ENCODE peak calls at places on chromosomes 6 and 20, in four cellular contexts. K is spleen, H is NT2/D1, F is DND-41. G is an unnamed sample. For H3K4me1 and H3K27me3, the result is how much of the 10 kb centered on the place peaks cover.

GRCh38 chr6:35016417-35017221 is 124.5 kb downstream of the TCP11 start:
- DNase-seq in K (no peak), H (no peak), F (no peak), G (no peak)

GRCh38 chr20:32070690-32071213 is 18.7 kb downstream of the HCK start:
- DNase-seq in K (no peak), H (no peak), F (no peak), G (no peak)

GRCh38 chr6:107843400-107843799 is 19.3 kb upstream of the SCML4 start:
- DNase-seq in K (no peak), H (no peak), F (no peak), G (no peak)

GRCh38 chr6:160810238-160810637 is 108.2 kb downstream of the PLG start:
- DNase-seq in K (no peak), H (no peak), F (no peak), G (no peak)

GRCh38 chr6:356828-357251 is 34.7 kb upstream of the IRF4 start:
- DNase-seq in K (peak), H (no peak), F (no peak), G (no peak)

GRCh38 chr6:21033575-21034026 is 499.3 kb downstream of the CDKAL1 start:
- DNase-seq in K (no peak), H (no peak), F (no peak), G (peak)

GRCh38 chr6:152993431-152993830 is 9.1 kb downstream of the MTRF1L start:
- DNase-seq in K (no peak), H (no peak), F (no peak), G (no peak)

GRCh38 chr20:17549131-17549530 is 18.0 kb upstream of the BFSP1 start:
- DNase-seq in K (no peak), H (no peak), F (no peak), G (no peak)

GRCh38 chr6:99345164-99345563 is 4.3 kb downstream of the FAXC start:
- DNase-seq in K (no peak), H (no peak), F (no peak), G (no peak)

GRCh38 chr6:46254946-46255345 is 84.2 kb upstream of the ENPP5 start:
- DNase-seq in K (no peak), H (no peak), F (no peak), G (no peak)

GRCh38 chr20:46060975-46061374 is 28.8 kb downstream of the NCOA5 start:
- DNase-seq in K (no peak), H (no peak), F (no peak), G (no peak)
- H3K4me1 ChIP-seq in K (under half), H (under half), F (under half), G (under half)

GRCh38 chr6:36280467-36280866 is 10.6 kb downstream of the PNPLA1 start:
- DNase-seq in K (no peak), H (no peak), F (no peak), G (no peak)

GRCh38 chr6:36273067-36273466 is 3.2 kb downstream of the PNPLA1 start:
- DNase-seq in K (no peak), H (no peak), F (no peak), G (no peak)

GRCh38 chr6:36273802-36274201 is 3.9 kb downstream of the PNPLA1 start:
- DNase-seq in K (no peak), H (no peak), F (no peak), G (no peak)

GRCh38 chr6:36277946-36278465 is 8.1 kb downstream of the PNPLA1 start:
- DNase-seq in K (no peak), H (no peak), F (no peak), G (no peak)

DNA sequence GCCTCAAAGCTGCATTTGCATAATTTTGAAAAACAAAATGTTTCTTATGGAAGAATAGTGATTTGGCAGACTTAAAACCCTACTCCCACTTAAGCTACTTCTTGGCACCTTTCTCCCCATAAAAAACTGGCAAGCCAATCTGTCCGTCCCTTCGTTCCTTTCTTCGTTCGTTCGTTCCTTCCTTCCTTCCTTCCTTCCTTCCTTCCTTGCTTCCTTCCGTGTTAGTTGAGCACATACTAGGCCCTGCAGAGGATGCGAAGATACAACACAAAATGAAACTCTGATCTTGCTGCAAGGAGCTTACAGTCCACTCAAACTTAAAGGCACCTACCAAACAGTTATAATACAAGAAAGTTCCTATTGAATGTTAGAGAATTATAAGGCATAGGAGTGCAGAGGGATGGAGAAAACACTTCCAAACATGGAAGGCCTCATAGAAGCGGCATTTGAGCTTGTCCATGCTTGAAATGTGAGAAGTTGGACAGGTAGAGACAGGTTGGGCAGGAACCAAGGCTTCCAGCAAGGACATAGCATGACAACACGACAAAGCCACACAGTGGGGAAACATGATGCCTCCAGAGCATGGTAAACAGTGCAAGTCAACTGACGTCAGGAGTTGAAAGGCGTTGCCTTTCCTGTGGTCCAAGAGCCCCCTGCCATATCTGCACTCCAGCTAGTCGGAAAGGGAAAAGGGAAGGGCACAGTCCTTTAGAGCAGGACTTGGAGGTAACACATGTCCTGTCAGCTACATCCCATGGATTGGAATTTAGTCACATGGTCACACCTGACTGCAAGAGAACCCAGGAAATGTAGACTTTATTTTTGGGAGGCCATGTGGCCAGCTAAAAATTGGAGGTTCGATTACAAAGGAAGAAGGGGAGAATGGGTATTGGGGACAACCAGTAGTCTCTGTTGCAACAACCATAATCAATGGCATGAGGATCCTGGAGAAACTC is 7.0 kb downstream of the PNPLA1 start:
- DNase-seq in K (no peak), H (no peak), F (no peak), G (no peak)
- H3K27me3 ChIP-seq in K (under half), H (under half), F (under half), G (under half)

GRCh38 chr20:23065438-23066201 is 16.1 kb upstream of the THBD start:
- DNase-seq in K (no peak), H (no peak), F (no peak), G (no peak)
- H3K4me1 ChIP-seq in K (under half), H (under half), F (under half), G (under half)

DNA sequence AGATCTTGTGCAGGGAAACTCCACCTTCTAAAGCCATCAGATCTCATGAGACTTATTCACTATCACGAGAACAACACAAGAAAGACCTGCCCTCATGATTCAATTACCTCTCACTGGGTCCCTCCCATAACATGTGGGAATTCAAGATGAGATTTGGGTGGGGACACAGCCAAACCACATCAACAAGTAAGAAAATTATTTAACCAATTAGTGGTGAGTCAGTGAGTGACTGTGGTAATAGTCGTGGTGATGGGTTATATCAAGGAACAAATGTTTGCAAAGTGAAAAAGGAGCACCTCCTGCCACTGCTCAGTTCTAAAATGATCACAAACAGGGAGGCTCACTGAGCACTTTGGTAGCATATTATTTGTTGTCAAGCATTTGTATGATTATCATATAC is 20.6 kb downstream of the EPM2A start:
- DNase-seq in K (no peak), H (no peak), F (no peak), G (no peak)
- H3K27me3 ChIP-seq in K (under half), H (under half), F (under half), G (under half)

GRCh38 chr20:56676679-56677078 is 47.6 kb downstream of the TFAP2C start:
- DNase-seq in K (no peak), H (no peak), F (no peak), G (no peak)
- H3K4me1 ChIP-seq in K (under half), H (under half), F (under half), G (under half)

G was measured in BE2C.